ENCODE peak calls at places on chromosomes 7 and 10, in eight cellular contexts. T, W, E, L, V, U, M and P are unnamed samples.

GRCh38 chr10:43415544-43415943 is 6.6 kb upstream of the HNRNPF start:
- DNase-seq in T (no peak), W (no peak), E (no peak), L (no peak), V (no peak), U (no peak), M (no peak), P (no peak)

GRCh38 chr10:75288140-75288711 is 52.5 kb upstream of the COMTD1 start:
- DNase-seq in T (no peak), W (no peak), E (no peak), L (no peak), V (no peak), U (no peak), M (no peak), P (no peak)

GRCh38 chr10:86292462-86293322 is 73.9 kb downstream of the GRID1 start:
- DNase-seq in T (no peak), W (peak), E (no peak), L (no peak), V (no peak), U (no peak), M (peak), P (no peak)

GRCh38 chr10:78749200-78749599 is 319.6 kb upstream of the ZMIZ1 start:
- DNase-seq in T (no peak), W (no peak), E (no peak), L (no peak), V (no peak), U (no peak), M (no peak), P (no peak)

GRCh38 chr7:133618970-133619369 is 366.1 kb downstream of the EXOC4 start:
- DNase-seq in T (no peak), W (no peak), E (no peak), L (no peak), V (no peak), U (no peak), M (no peak), P (no peak)

GRCh38 chr10:132397036-132397541 is at the start of gene PWWP2B:
- DNase-seq in T (peak), W (peak), E (peak), L (no peak), V (no peak), U (no peak), M (peak), P (peak)

GRCh38 chr10:12960939-12961338 is 40.6 kb downstream of the CCDC3 start:
- DNase-seq in T (no peak), W (no peak), E (no peak), L (no peak), V (no peak), U (no peak), M (no peak), P (no peak)

GRCh38 chr10:70563230-70563629 is 39.3 kb downstream of the PRF1 start:
- DNase-seq in T (no peak), W (no peak), E (no peak), L (no peak), V (no peak), U (no peak), M (no peak), P (no peak)

GRCh38 chr7:41711283-41712064 is 8.6 kb upstream of the INHBA start:
- DNase-seq in T (no peak), W (peak), E (no peak), L (no peak), V (peak), U (no peak), M (no peak), P (peak)

GRCh38 chr10:14528450-14528849 is 197.7 kb upstream of the FRMD4A start:
- DNase-seq in T (no peak), W (no peak), E (no peak), L (no peak), V (no peak), U (no peak), M (no peak), P (no peak)